ENCODE peak calls at places on chromosomes 2 and 18, in four cellular contexts. One of them, this sample, is unnamed.

GRCh38 chr2:59378104-59378503 is 1137.0 kb upstream of the FANCL start:
- DNase-seq in K562: no peak
- DNase-seq in A549: no peak
- DNase-seq in endothelial cell of umbilical vein: no peak
- DNase-seq in this sample: no peak

GRCh38 chr2:73080321-73081131 is 9.0 kb upstream of the SFXN5 start:
- DNase-seq in endothelial cell of umbilical vein: no peak
- DNase-seq in K562: no peak
- DNase-seq in A549: no peak
- DNase-seq in this sample: peak

GRCh38 chr2:219570924-219571310 is 422 bp downstream of the OBSL1 start:
- DNase-seq in K562: no peak
- DNase-seq in endothelial cell of umbilical vein: peak
- DNase-seq in A549: no peak
- DNase-seq in this sample: peak

GRCh38 chr2:206721216-206721920 is 3.2 kb upstream of the DYTN start:
- DNase-seq in endothelial cell of umbilical vein: no peak
- DNase-seq in A549: no peak
- DNase-seq in K562: no peak
- DNase-seq in this sample: no peak

GRCh38 chr2:3466482-3466863 is 52.9 kb downstream of the ADI1 start:
- DNase-seq in endothelial cell of umbilical vein: no peak
- DNase-seq in K562: no peak
- DNase-seq in A549: no peak
- DNase-seq in this sample: no peak

GRCh38 chr2:8219096-8219495 is 462.8 kb upstream of the ID2 start:
- DNase-seq in endothelial cell of umbilical vein: no peak
- DNase-seq in K562: no peak
- DNase-seq in A549: no peak
- DNase-seq in this sample: no peak

GRCh38 chr2:193867454-193867853 is 1672.7 kb upstream of the TMEFF2 start:
- DNase-seq in K562: no peak
- DNase-seq in endothelial cell of umbilical vein: no peak
- DNase-seq in A549: no peak
- DNase-seq in this sample: no peak

GRCh38 chr2:200702646-200703118 is 109.0 kb upstream of the BZW1 start:
- DNase-seq in K562: no peak
- DNase-seq in A549: no peak
- DNase-seq in endothelial cell of umbilical vein: no peak
- DNase-seq in this sample: no peak

GRCh38 chr18:70337139-70337972 is 48.5 kb downstream of the SOCS6 start:
- DNase-seq in K562: peak
- DNase-seq in A549: peak
- DNase-seq in endothelial cell of umbilical vein: peak
- DNase-seq in this sample: peak

GRCh38 chr2:30803281-30803680 is 4.0 kb downstream of the CAPN13 start:
- DNase-seq in endothelial cell of umbilical vein: no peak
- DNase-seq in K562: no peak
- DNase-seq in A549: no peak
- DNase-seq in this sample: peak

GRCh38 chr2:159326569-159327255 is 40.2 kb upstream of the WDSUB1 start:
- DNase-seq in K562: no peak
- DNase-seq in A549: peak
- DNase-seq in endothelial cell of umbilical vein: no peak
- DNase-seq in this sample: peak

GRCh38 chr2:109213646-109214417 is 84.8 kb downstream of the SH3RF3 start:
- DNase-seq in endothelial cell of umbilical vein: peak
- DNase-seq in K562: peak
- DNase-seq in A549: no peak
- DNase-seq in this sample: peak

GRCh38 chr2:102268529-102269524 is 42.5 kb upstream of the IL1RL1 start:
- DNase-seq in endothelial cell of umbilical vein: no peak
- DNase-seq in K562: no peak
- DNase-seq in A549: no peak
- DNase-seq in this sample: no peak

GRCh38 chr18:76822510-76823165 is at the start of gene ZNF236:
- DNase-seq in A549: peak
- DNase-seq in K562: peak
- DNase-seq in endothelial cell of umbilical vein: peak
- DNase-seq in this sample: peak

GRCh38 chr2:166344286-166345113 is 31.2 kb downstream of the SCN9A start:
- DNase-seq in endothelial cell of umbilical vein: no peak
- DNase-seq in K562: no peak
- DNase-seq in A549: no peak
- DNase-seq in this sample: no peak

GRCh38 chr2:220674033-220674432 is 898.1 kb downstream of the EPHA4 start:
- DNase-seq in A549: no peak
- DNase-seq in K562: no peak
- DNase-seq in endothelial cell of umbilical vein: no peak
- DNase-seq in this sample: no peak

GRCh38 chr2:7794916-7795315 is 877.7 kb downstream of the RNF144A start:
- DNase-seq in K562: no peak
- DNase-seq in endothelial cell of umbilical vein: no peak
- DNase-seq in A549: no peak
- DNase-seq in this sample: no peak

GRCh38 chr2:84924173-84925106 is 19.0 kb downstream of the TMSB10 start:
- DNase-seq in endothelial cell of umbilical vein: peak
- DNase-seq in K562: peak
- DNase-seq in A549: peak
- DNase-seq in this sample: peak

GRCh38 chr2:15582645-15583340 is 8.9 kb upstream of the DDX1 start:
- DNase-seq in endothelial cell of umbilical vein: no peak
- DNase-seq in K562: no peak
- DNase-seq in A549: no peak
- DNase-seq in this sample: no peak

GRCh38 chr2:177998006-177998405 is 74.6 kb downstream of the PDE11A start:
- DNase-seq in A549: peak
- DNase-seq in K562: no peak
- DNase-seq in endothelial cell of umbilical vein: no peak
- DNase-seq in this sample: no peak

GRCh38 chr2:25552343-25552742 is 121.0 kb downstream of the DTNB start:
- DNase-seq in A549: no peak
- DNase-seq in K562: no peak
- DNase-seq in endothelial cell of umbilical vein: no peak
- DNase-seq in this sample: no peak

GRCh38 chr18:12049983-12050811 is 43.4 kb upstream of the ANKRD62 start:
- DNase-seq in endothelial cell of umbilical vein: no peak
- DNase-seq in K562: no peak
- DNase-seq in A549: no peak
- DNase-seq in this sample: peak

GRCh38 chr2:206353685-206354084 is 79.2 kb downstream of the ZDBF2 start:
- DNase-seq in A549: peak
- DNase-seq in endothelial cell of umbilical vein: no peak
- DNase-seq in K562: no peak
- DNase-seq in this sample: peak

GRCh38 chr2:112520234-112520783 is 22.0 kb upstream of the POLR1B start:
- DNase-seq in A549: no peak
- DNase-seq in endothelial cell of umbilical vein: no peak
- DNase-seq in K562: peak
- DNase-seq in this sample: peak

GRCh38 chr2:23354554-23354953 is 30.4 kb upstream of the KLHL29 start:
- DNase-seq in K562: no peak
- DNase-seq in endothelial cell of umbilical vein: no peak
- DNase-seq in A549: no peak
- DNase-seq in this sample: no peak

GRCh38 chr2:236988690-236989639 is 96.7 kb upstream of the COPS8 start:
- DNase-seq in K562: no peak
- DNase-seq in A549: no peak
- DNase-seq in endothelial cell of umbilical vein: peak
- DNase-seq in this sample: no peak

GRCh38 chr18:37582306-37582705 is 16.7 kb upstream of the CELF4 start:
- DNase-seq in A549: no peak
- DNase-seq in endothelial cell of umbilical vein: no peak
- DNase-seq in K562: no peak
- DNase-seq in this sample: no peak

GRCh38 chr2:74887445-74887951 is 53.6 kb downstream of the HK2 start:
- DNase-seq in K562: no peak
- DNase-seq in endothelial cell of umbilical vein: no peak
- DNase-seq in A549: no peak
- DNase-seq in this sample: no peak

GRCh38 chr2:226131299-226131784 is 668.3 kb downstream of the IRS1 start:
- DNase-seq in K562: no peak
- DNase-seq in A549: no peak
- DNase-seq in endothelial cell of umbilical vein: no peak
- DNase-seq in this sample: peak

GRCh38 chr2:162636206-162636728 is 202.3 kb downstream of the KCNH7 start:
- DNase-seq in A549: no peak
- DNase-seq in endothelial cell of umbilical vein: no peak
- DNase-seq in K562: no peak
- DNase-seq in this sample: no peak

GRCh38 chr2:23505218-23505983 is 120.4 kb downstream of the KLHL29 start:
- DNase-seq in K562: no peak
- DNase-seq in A549: peak
- DNase-seq in endothelial cell of umbilical vein: no peak
- DNase-seq in this sample: no peak

DNA sequence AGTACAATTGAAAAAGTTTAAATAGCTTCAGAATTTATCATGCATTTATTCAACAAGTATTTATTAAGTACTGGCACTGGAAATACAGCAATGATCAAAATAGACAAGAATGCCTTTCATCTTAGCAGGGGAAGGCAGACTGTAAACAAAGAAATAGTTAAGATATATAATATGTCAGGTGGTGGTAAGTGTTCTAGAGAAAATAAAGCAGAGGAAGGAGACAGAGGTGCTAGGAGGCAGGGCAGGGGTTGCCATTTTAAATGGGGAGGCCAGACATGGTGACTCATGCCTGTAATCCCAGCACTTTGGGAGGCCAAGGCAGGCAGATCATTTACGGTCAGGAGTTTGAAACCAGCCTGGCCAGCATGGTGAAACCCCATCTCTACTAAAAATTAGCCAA is 13.6 kb upstream of the LIPG start:
- DNase-seq in A549: peak
- DNase-seq in K562: no peak
- DNase-seq in endothelial cell of umbilical vein: no peak
- DNase-seq in this sample: peak
- TF ChIP-seq MAX in A549: no peak
- TF ChIP-seq MAX in K562: no peak
- TF ChIP-seq MAX in endothelial cell of umbilical vein: no peak
- TF ChIP-seq MAX in this sample: no peak

DNA sequence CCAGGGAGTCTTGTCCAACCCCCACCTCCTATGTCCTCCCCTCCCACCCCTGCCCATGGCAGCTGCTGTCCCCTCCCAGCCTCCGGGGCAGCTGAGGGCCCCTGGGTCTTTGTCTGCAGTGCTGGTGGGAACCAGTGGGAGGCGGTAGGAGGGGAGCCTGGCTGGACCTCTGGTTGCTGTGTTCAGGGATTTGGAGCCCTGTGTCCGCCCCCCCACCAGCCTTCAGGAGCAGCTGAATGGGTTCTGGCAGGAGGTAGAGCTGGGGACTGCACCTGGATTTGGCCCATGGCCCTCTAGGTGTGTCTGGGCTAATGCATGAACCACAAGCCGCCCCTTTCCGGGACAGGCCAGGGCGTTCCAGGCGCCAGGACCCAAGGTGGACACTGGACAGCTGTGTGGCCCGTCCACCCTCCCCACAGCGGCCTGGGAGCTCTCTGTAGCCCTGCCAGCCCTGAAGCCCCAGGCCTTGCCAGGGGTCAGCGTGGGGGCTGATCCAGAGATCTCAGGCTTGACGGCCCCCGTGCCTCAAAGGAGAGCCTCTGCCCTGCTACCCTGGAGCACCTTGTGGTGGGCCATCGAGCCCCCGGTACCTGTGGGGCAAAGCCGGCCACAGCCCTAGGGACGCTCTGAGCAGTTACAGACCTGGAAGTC is 25.4 kb downstream of the GPC1 start:
- DNase-seq in K562: no peak
- DNase-seq in endothelial cell of umbilical vein: no peak
- DNase-seq in A549: no peak
- DNase-seq in this sample: no peak
- TF ChIP-seq MAX in K562: no peak
- TF ChIP-seq MAX in endothelial cell of umbilical vein: no peak
- TF ChIP-seq MAX in A549: no peak
- TF ChIP-seq MAX in this sample: no peak

GRCh38 chr18:46324087-46324486 is 219.9 kb downstream of the HAUS1 start:
- DNase-seq in K562: no peak
- DNase-seq in endothelial cell of umbilical vein: no peak
- DNase-seq in A549: no peak
- DNase-seq in this sample: no peak
- TF ChIP-seq MAX in K562: no peak
- TF ChIP-seq MAX in endothelial cell of umbilical vein: no peak
- TF ChIP-seq MAX in A549: no peak
- TF ChIP-seq MAX in this sample: no peak

DNA sequence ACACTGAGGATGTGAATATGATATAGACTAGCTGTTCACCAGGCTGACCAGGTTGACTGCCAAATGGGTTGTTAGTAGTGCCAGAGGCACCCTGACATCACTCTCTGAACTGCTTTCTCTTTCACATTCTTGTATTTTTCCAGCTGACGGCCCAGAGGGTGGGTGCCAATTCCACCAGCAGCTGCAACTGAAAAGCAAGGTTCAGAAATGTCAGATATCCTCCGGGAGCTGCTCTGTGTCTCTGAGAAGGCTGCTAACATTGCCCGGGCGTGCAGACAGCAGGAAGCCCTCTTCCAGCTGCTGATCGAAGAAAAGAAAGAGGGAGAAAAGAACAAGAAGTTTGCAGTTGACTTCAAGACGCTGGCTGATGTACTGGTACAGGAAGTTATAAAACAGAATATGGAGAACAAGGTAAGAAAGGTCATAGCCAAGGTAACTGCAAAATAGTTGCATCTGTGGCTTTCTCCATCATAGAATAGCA is 16.5 kb downstream of the INPP1 start:
- DNase-seq in A549: no peak
- DNase-seq in endothelial cell of umbilical vein: peak
- DNase-seq in K562: no peak
- DNase-seq in this sample: no peak
- TF ChIP-seq MAX in A549: no peak
- TF ChIP-seq MAX in endothelial cell of umbilical vein: no peak
- TF ChIP-seq MAX in K562: no peak
- TF ChIP-seq MAX in this sample: no peak

GRCh38 chr18:6315556-6316331 is 99.0 kb downstream of the L3MBTL4 start:
- DNase-seq in A549: peak
- DNase-seq in endothelial cell of umbilical vein: no peak
- DNase-seq in K562: no peak
- DNase-seq in this sample: no peak
- TF ChIP-seq MAX in A549: no peak
- TF ChIP-seq MAX in endothelial cell of umbilical vein: no peak
- TF ChIP-seq MAX in K562: no peak
- TF ChIP-seq MAX in this sample: no peak

GRCh38 chr2:27724905-27725693 is 46.4 kb upstream of the MRPL33 start:
- DNase-seq in endothelial cell of umbilical vein: no peak
- DNase-seq in A549: peak
- DNase-seq in K562: no peak
- DNase-seq in this sample: no peak
- TF ChIP-seq MAX in endothelial cell of umbilical vein: no peak
- TF ChIP-seq MAX in A549: no peak
- TF ChIP-seq MAX in K562: no peak
- TF ChIP-seq MAX in this sample: no peak

GRCh38 chr2:230583593-230583992 is 129.0 kb upstream of the CAB39 start:
- DNase-seq in A549: no peak
- DNase-seq in endothelial cell of umbilical vein: no peak
- DNase-seq in K562: no peak
- DNase-seq in this sample: no peak

GRCh38 chr2:230586328-230586982 is 126.2 kb upstream of the CAB39 start:
- DNase-seq in A549: no peak
- DNase-seq in K562: no peak
- DNase-seq in endothelial cell of umbilical vein: peak
- DNase-seq in this sample: no peak

GRCh38 chr2:230578106-230578505 is 134.5 kb upstream of the CAB39 start:
- DNase-seq in endothelial cell of umbilical vein: no peak
- DNase-seq in K562: no peak
- DNase-seq in A549: no peak
- DNase-seq in this sample: no peak

GRCh38 chr2:230582851-230583283 is 129.8 kb upstream of the CAB39 start:
- DNase-seq in K562: no peak
- DNase-seq in endothelial cell of umbilical vein: peak
- DNase-seq in A549: no peak
- DNase-seq in this sample: no peak
- TF ChIP-seq MAX in K562: no peak
- TF ChIP-seq MAX in endothelial cell of umbilical vein: no peak
- TF ChIP-seq MAX in A549: no peak
- TF ChIP-seq MAX in this sample: no peak